ENCODE peak calls at places on chromosomes 12 and 14, in nine cellular contexts. L is CD8-positive, alpha-beta memory T cell; G is endothelial cell of umbilical vein; D is thoracic aorta; C is NT2/D1; J is Peyer's patch; K is H9; V is uterus; U is endodermal cell. B is an unnamed sample. For H3K4me1, the result is how much of the 10 kb centered on the place peaks cover.

GRCh38 chr14:83425138-83425537 is 1891.5 kb upstream of the SEL1L start:
- DNase-seq in V (no peak), C (no peak), K (no peak), G (no peak), D (no peak), U (no peak), L (no peak), J (no peak), B (no peak)

GRCh38 chr12:66352197-66352596 is 49.9 kb downstream of the HELB start:
- DNase-seq in D (no peak), C (peak), K (peak), U (peak), G (peak), V (no peak), L (no peak), J (no peak), B (no peak)

GRCh38 chr12:100963381-100963780 is 168.8 kb downstream of the ANO4 start:
- DNase-seq in U (no peak), V (no peak), G (no peak), J (no peak), C (no peak), D (no peak), L (no peak), K (no peak), B (no peak)

GRCh38 chr14:78701246-78701645 is 531.1 kb downstream of the NRXN3 start:
- DNase-seq in C (no peak), J (no peak), K (no peak), L (no peak), D (no peak), G (no peak), V (no peak), U (no peak), B (no peak)

GRCh38 chr14:20138520-20138919 is at the start of gene OR4N5:
- DNase-seq in C (no peak), L (no peak), V (no peak), J (no peak), K (no peak), D (no peak), U (no peak), G (no peak), B (no peak)

GRCh38 chr14:46344327-46344937 is 307.1 kb downstream of the RPL10L start:
- DNase-seq in J (no peak), V (no peak), U (peak), D (no peak), K (peak), C (peak), L (no peak), G (peak), B (no peak)

GRCh38 chr14:59303216-59303615 is 114.7 kb downstream of the DAAM1 start:
- DNase-seq in L (no peak), V (no peak), U (no peak), K (no peak), J (no peak), C (no peak), D (no peak), G (no peak), B (no peak)

GRCh38 chr14:63893701-63894458 is 41.1 kb downstream of the SYNE2 start:
- DNase-seq in G (peak), V (peak), K (no peak), D (peak), J (peak), C (peak), L (no peak), U (no peak), B (peak)

GRCh38 chr12:27331299-27331926 is 1.2 kb upstream of the BMAL2 start:
- DNase-seq in U (no peak), L (no peak), G (peak), V (no peak), J (no peak), C (no peak), K (no peak), D (no peak), B (no peak)

GRCh38 chr14:64707661-64708060 is 3.4 kb downstream of the PLEKHG3 start:
- DNase-seq in K (no peak), U (peak), J (peak), V (no peak), L (no peak), D (no peak), G (no peak), C (no peak), B (no peak)

GRCh38 chr12:118525216-118525615 is 148.9 kb downstream of the SUDS3 start:
- DNase-seq in J (no peak), V (no peak), D (no peak), K (no peak), C (no peak), U (no peak), G (no peak), L (no peak), B (no peak)

GRCh38 chr14:69879175-69880047 is at the start of gene SMOC1:
- DNase-seq in V (peak), L (no peak), D (peak), K (peak), C (peak), G (peak), U (peak), J (peak), B (no peak)

GRCh38 chr14:68716698-68717097 is 76.2 kb downstream of the ZFP36L1 start:
- DNase-seq in J (no peak), D (no peak), U (peak), C (no peak), L (peak), V (no peak), G (no peak), K (no peak), B (no peak)

GRCh38 chr12:49868449-49868848 is 25.5 kb upstream of the BCDIN3D start:
- DNase-seq in C (no peak), L (no peak), D (no peak), G (no peak), V (peak), U (peak), K (peak), J (no peak), B (peak)

GRCh38 chr12:14393736-14394135 is 28.3 kb downstream of the ATF7IP start:
- DNase-seq in D (no peak), K (no peak), U (no peak), L (no peak), G (peak), V (no peak), J (no peak), C (no peak), B (no peak)

GRCh38 chr12:56628671-56629458 is 1.3 kb downstream of the BAZ2A start:
- DNase-seq in K (no peak), V (peak), C (no peak), J (peak), L (peak), U (peak), G (peak), D (no peak), B (peak)

GRCh38 chr12:50017047-50017446 is 8.2 kb downstream of the RACGAP1 start:
- DNase-seq in G (peak), J (peak), U (peak), C (no peak), L (no peak), D (peak), K (no peak), V (peak), B (peak)

GRCh38 chr14:105911006-105911847 is 384.8 kb downstream of the TMEM121 start:
- DNase-seq in L (no peak), K (no peak), D (no peak), J (no peak), C (no peak), G (no peak), V (no peak), U (no peak), B (no peak)

GRCh38 chr12:88242161-88242925 is 100.2 kb downstream of the TMTC3 start:
- DNase-seq in U (no peak), L (no peak), C (no peak), K (no peak), V (no peak), D (peak), G (peak), J (no peak), B (no peak)

GRCh38 chr14:69518341-69519101 is 34.0 kb downstream of the PLEKHD1 start:
- DNase-seq in C (no peak), U (no peak), G (no peak), L (no peak), J (no peak), D (no peak), V (no peak), K (no peak), B (no peak)

GRCh38 chr14:60250318-60251035 is 1.5 kb downstream of the PPM1A start:
- DNase-seq in L (no peak), G (no peak), C (no peak), V (no peak), J (no peak), K (no peak), D (no peak), U (no peak), B (no peak)

GRCh38 chr14:102924632-102925588 is 2.4 kb downstream of the AMN start:
- DNase-seq in V (no peak), J (no peak), U (no peak), D (no peak), K (no peak), C (no peak), L (no peak), G (no peak), B (no peak)

GRCh38 chr14:68177728-68178127 is 358.1 kb downstream of the RAD51B start:
- DNase-seq in L (no peak), K (no peak), J (no peak), D (no peak), U (no peak), G (no peak), V (no peak), C (no peak), B (no peak)

GRCh38 chr12:70068743-70069142 is 174.5 kb upstream of the CNOT2 start:
- DNase-seq in D (no peak), C (no peak), U (no peak), K (no peak), J (no peak), V (no peak), G (no peak), L (no peak), B (no peak)

GRCh38 chr12:19121449-19122018 is 8.0 kb upstream of the PLEKHA5 start:
- DNase-seq in V (no peak), G (no peak), L (no peak), D (no peak), U (no peak), J (no peak), C (no peak), K (no peak), B (no peak)

GRCh38 chr14:71103662-71104484 is 196.6 kb downstream of the PCNX1 start:
- DNase-seq in J (no peak), U (no peak), K (no peak), C (peak), V (no peak), G (peak), D (no peak), L (no peak), B (no peak)

GRCh38 chr12:89893972-89894706 is 185.5 kb upstream of the ATP2B1 start:
- DNase-seq in V (no peak), U (no peak), C (no peak), K (no peak), J (no peak), G (peak), L (no peak), D (no peak), B (no peak)

GRCh38 chr14:78725086-78725485 is 554.9 kb downstream of the NRXN3 start:
- DNase-seq in D (no peak), G (no peak), V (no peak), K (no peak), L (no peak), J (no peak), U (peak), C (no peak), B (no peak)

GRCh38 chr14:105049753-105050550 is 15.3 kb downstream of the GPR132 start:
- DNase-seq in V (no peak), G (no peak), K (no peak), C (no peak), D (no peak), J (no peak), L (no peak), U (no peak), B (no peak)

GRCh38 chr14:103662029-103662428 is 33.0 kb downstream of the KLC1 start:
- DNase-seq in K (no peak), D (no peak), U (no peak), V (no peak), J (no peak), G (no peak), L (no peak), C (no peak), B (no peak)

GRCh38 chr14:64541971-64542838 is 1.7 kb downstream of the HSPA2 start:
- DNase-seq in J (no peak), U (no peak), L (peak), K (no peak), C (no peak), G (no peak), D (no peak), V (no peak), B (no peak)

GRCh38 chr14:37122288-37122687 is 50.1 kb downstream of the SLC25A21 start:
- DNase-seq in G (peak), K (no peak), C (no peak), V (no peak), L (no peak), D (no peak), U (no peak), J (no peak), B (no peak)

GRCh38 chr14:33455998-33456397 is 494.9 kb downstream of the EGLN3 start:
- DNase-seq in J (no peak), K (no peak), C (no peak), V (no peak), D (no peak), G (no peak), U (no peak), L (no peak), B (no peak)

GRCh38 chr12:69338120-69338859 is 9.9 kb upstream of the LYZ start:
- DNase-seq in G (no peak), C (no peak), J (no peak), L (no peak), U (no peak), D (no peak), K (no peak), V (no peak), B (no peak)

GRCh38 chr12:69671597-69671996 is 27.5 kb downstream of the BEST3 start:
- DNase-seq in V (no peak), G (no peak), L (no peak), U (no peak), C (no peak), D (no peak), J (no peak), K (no peak), B (no peak)

GRCh38 chr14:106564058-106564643 is 1037.8 kb downstream of the TMEM121 start:
- DNase-seq in C (peak), K (no peak), U (peak), J (peak), G (no peak), L (peak), D (no peak), V (no peak), B (no peak)

GRCh38 chr12:26524862-26525465 is 308.0 kb downstream of the ITPR2 start:
- DNase-seq in L (no peak), V (no peak), C (peak), D (no peak), J (peak), G (peak), K (no peak), U (peak), B (no peak)

GRCh38 chr14:76181546-76181945 is 29.8 kb downstream of the GPATCH2L start:
- DNase-seq in G (peak), L (no peak), D (no peak), U (no peak), V (no peak), C (no peak), K (no peak), J (no peak), B (no peak)

GRCh38 chr12:122006186-122006926 is 15.3 kb upstream of the BCL7A start:
- DNase-seq in G (no peak), K (no peak), J (no peak), U (no peak), L (no peak), D (no peak), V (no peak), C (no peak), B (no peak)
- H3K4me1 ChIP-seq in G (under half), K (under half), J (under half), U (under half), L (under half), D (under half), V (under half), C (under half), B (under half)

DNA sequence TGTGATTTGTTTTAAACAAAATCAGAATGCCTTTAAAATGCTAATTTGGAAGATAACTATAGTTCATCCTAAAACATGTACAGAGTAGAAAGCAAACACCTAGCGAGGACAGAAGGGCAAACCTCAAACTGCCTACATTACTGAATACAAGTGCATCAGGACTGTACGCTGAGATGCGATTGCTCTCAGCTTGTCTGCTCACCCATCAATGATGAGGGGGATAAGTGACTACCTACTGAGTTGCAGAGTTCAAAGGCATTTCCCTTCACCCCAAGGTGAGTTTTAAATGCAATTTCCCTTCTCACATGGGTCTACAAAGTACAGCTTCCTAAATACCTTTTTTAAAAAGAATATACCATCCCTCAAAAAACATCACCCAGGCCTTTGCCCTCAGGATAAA is 52.9 kb downstream of the PHLDA1 start:
- DNase-seq in U (no peak), G (no peak), V (no peak), D (no peak), J (no peak), K (no peak), L (no peak), C (no peak), B (no peak)
- H3K4me1 ChIP-seq in U (under half), G (under half), V (under half), D (under half), J (under half), K (under half), L (under half), C (under half), B (under half)

DNA sequence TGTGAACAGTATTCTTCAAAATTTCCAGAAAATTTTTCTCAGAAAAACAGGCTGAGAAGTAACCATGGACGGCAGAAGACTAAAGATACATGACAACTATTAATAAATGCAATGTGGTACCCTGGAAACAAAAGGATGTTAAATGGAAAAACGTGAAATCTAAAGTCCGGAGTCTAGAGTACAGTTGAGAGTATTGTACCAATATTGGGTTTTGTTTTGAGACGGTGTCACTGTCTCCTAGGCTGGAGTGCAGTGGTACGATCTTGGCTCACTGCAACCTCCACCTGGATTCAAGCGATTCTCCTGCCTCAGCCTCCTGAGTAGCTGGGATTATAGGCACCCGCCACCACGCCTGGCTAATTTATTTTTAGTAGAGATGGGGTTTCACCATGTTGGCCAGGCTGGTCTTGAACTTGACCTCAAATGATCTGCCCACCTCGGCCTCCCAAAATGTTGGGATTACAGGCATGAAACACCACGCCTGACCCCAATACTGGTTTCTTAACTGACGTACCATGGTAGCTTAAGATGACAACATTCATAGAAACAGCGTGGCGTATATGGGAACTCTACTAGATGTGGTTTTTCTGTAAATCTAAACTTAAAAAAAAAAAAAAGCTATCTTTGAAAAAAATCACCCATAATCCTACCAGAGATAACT is 16.8 kb upstream of the TDG start:
- DNase-seq in C (no peak), G (no peak), L (no peak), K (no peak), J (no peak), V (no peak), U (no peak), D (no peak), B (no peak)
- H3K4me1 ChIP-seq in C (under half), G (under half), L (under half), K (under half), J (under half), V (under half), U (under half), D (under half), B (under half)

DNA sequence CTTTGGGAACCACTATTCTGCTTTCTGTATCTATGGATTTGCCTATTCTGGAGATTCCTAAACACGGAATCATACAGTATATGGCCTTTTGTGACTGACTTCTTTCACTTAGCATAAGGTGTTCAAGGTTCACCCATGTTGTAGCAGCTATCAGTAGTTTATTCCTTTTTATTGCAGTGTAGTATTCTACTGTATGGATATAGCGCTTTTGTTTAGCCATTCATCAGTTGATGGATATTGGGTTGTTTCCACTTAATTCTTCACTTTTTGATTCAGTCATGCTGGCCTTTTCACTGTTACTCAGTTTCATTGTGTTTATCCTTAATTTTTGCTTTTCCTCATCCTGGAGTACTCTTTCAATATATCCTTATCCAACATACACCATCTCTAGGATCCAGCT is 5.1 kb downstream of the PPP4R4 start:
- DNase-seq in D (no peak), G (no peak), C (no peak), K (no peak), L (no peak), V (no peak), J (no peak), U (no peak), B (no peak)
- H3K4me1 ChIP-seq in D (under half), G (under half), C (under half), K (under half), L (under half), V (under half), J (under half), U (under half), B (under half)

DNA sequence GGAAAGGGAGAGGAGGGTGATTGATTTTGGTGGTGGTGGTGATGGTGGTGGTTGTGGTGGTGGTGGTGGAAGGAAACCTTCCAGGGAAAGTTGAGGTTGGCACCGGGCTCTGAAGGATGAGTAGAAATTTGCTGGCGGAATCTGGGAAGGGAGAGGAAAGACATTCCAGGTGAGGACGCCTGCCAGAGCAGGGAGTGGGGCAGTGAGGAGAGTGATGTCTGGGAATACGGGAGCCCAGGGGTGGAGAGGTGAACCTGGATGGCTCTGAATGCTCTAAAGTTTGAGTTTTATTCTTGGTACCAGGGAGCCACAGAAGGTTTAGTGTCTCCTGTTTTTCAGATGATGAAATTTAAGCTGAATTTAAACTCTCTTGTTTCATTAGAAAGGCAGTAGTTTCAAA is 16.0 kb downstream of the CHST11 start:
- DNase-seq in D (no peak), K (no peak), J (no peak), G (no peak), U (no peak), C (no peak), V (no peak), L (no peak), B (no peak)
- H3K4me1 ChIP-seq in D (under half), K (under half), J (under half), G (under half), U (under half), C (under half), V (under half), L (half or more), B (under half)

GRCh38 chr12:32116897-32117296 is 10.2 kb downstream of the BICD1 start:
- DNase-seq in D (no peak), V (no peak), G (no peak), C (no peak), J (no peak), K (peak), L (no peak), U (peak), B (no peak)
- H3K4me1 ChIP-seq in D (under half), V (under half), G (under half), C (under half), J (under half), K (under half), L (under half), U (under half), B (under half)

GRCh38 chr12:86331457-86331856 is 75.3 kb upstream of the MGAT4C start:
- DNase-seq in L (no peak), C (no peak), K (no peak), V (no peak), J (no peak), D (no peak), G (no peak), U (peak), B (no peak)
- H3K4me1 ChIP-seq in L (under half), C (under half), K (under half), V (under half), J (under half), D (under half), G (under half), U (under half), B (under half)